ENCODE peak calls at places on chromosomes 11 and 22, in eight cellular contexts. C, H, B, A, Y, K, R and Q are unnamed samples.

GRCh38 chr11:58165504-58166106 is 23.3 kb upstream of the OR9Q2 start:
- DNase-seq in C (no peak), R (no peak), H (no peak), K (no peak), Y (no peak), B (no peak), A (no peak), Q (no peak)

GRCh38 chr11:124415356-124415923 is 9.2 kb downstream of the OR8B4 start:
- DNase-seq in C (peak; percentile 33), A (peak; percentile 45), R (peak; percentile 74), K (no peak), Y (no peak), B (no peak), H (no peak), Q (peak; percentile 6)

GRCh38 chr11:86390499-86390898 is 15.8 kb downstream of the CCDC81 start:
- DNase-seq in B (no peak), C (no peak), A (no peak), R (no peak), Y (no peak), K (no peak), H (no peak), Q (no peak)

GRCh38 chr11:78831571-78831970 is 256.9 kb upstream of the NARS2 start:
- DNase-seq in Y (no peak), K (no peak), B (no peak), H (no peak), A (no peak), R (no peak), C (no peak), Q (no peak)

GRCh38 chr11:59706518-59707285 is 6.9 kb downstream of the OR10V1 start:
- DNase-seq in Y (no peak), B (no peak), R (peak; percentile 41), A (no peak), H (no peak), K (no peak), C (no peak), Q (peak; percentile 97)

GRCh38 chr22:43222987-43223386 is 36.1 kb upstream of the TTLL12 start:
- DNase-seq in H (no peak), C (no peak), B (no peak), A (no peak), Y (no peak), R (no peak), K (no peak), Q (no peak)

GRCh38 chr11:117523680-117524079 is 196.0 kb downstream of the CEP164 start:
- DNase-seq in K (no peak), A (no peak), Y (no peak), H (no peak), R (no peak), B (no peak), C (no peak), Q (no peak)

GRCh38 chr11:44978961-44979331 is 28.3 kb upstream of the TP53I11 start:
- DNase-seq in K (no peak), B (no peak), Y (no peak), A (no peak), R (no peak), H (no peak), C (no peak), Q (no peak)

GRCh38 chr11:16825968-16826367 is 87.5 kb downstream of the C11orf58 start:
- DNase-seq in R (no peak), K (no peak), Y (no peak), B (no peak), C (no peak), H (no peak), A (no peak), Q (no peak)

GRCh38 chr11:17516551-17517150 is 27.6 kb downstream of the USH1C start:
- DNase-seq in C (no peak), H (no peak), A (no peak), Y (no peak), B (no peak), K (no peak), R (no peak), Q (no peak)

GRCh38 chr11:2389344-2390026 is 11.1 kb upstream of the TSSC4 start:
- DNase-seq in A (peak; percentile 59), R (no peak), C (no peak), B (no peak), K (no peak), H (no peak), Y (no peak), Q (no peak)

GRCh38 chr11:131109256-131109655 is 193.0 kb upstream of the SNX19 start:
- DNase-seq in C (no peak), Y (no peak), H (no peak), R (peak; percentile 5), B (no peak), A (peak; percentile 65), K (no peak), Q (no peak)

GRCh38 chr11:38089728-38090127 is 1491.7 kb upstream of the RAG2 start:
- DNase-seq in C (no peak), B (no peak), K (no peak), R (no peak), H (no peak), Y (no peak), A (peak; percentile 69), Q (no peak)

GRCh38 chr22:23065495-23066122 is 4.7 kb upstream of the GNAZ start:
- DNase-seq in H (no peak), Y (no peak), K (no peak), A (no peak), C (no peak), B (no peak), R (no peak), Q (no peak)

GRCh38 chr22:27046126-27046525 is 388.7 kb downstream of the MIAT start:
- DNase-seq in A (no peak), R (no peak), B (no peak), H (no peak), C (no peak), K (no peak), Y (no peak), Q (no peak)

GRCh38 chr11:63901660-63902059 is 15.3 kb downstream of the RCOR2 start:
- DNase-seq in B (no peak), K (no peak), A (peak; percentile 57), Y (no peak), H (no peak), R (peak; percentile 47), C (no peak), Q (no peak)

GRCh38 chr11:113179181-113179701 is 135.1 kb upstream of the TTC12 start:
- DNase-seq in H (no peak), Y (no peak), A (peak; percentile 82), K (no peak), R (no peak), C (peak; percentile 70), B (no peak), Q (no peak)

GRCh38 chr22:46031965-46032851 is 55.2 kb upstream of the WNT7B start:
- DNase-seq in Y (no peak), H (peak; percentile 17), K (peak; percentile 14), B (no peak), C (no peak), R (no peak), A (no peak), Q (no peak)

GRCh38 chr11:12200359-12201015 is 90.1 kb downstream of the MICAL2 start:
- DNase-seq in B (no peak), K (no peak), H (peak; percentile 74), R (peak; percentile 68), C (no peak), Y (no peak), A (no peak), Q (no peak)

GRCh38 chr22:47620391-47620790 is 857.9 kb downstream of the TBC1D22A start:
- DNase-seq in Y (no peak), K (no peak), C (no peak), B (no peak), H (no peak), A (no peak), R (no peak), Q (no peak)

GRCh38 chr11:83671295-83671694 is 385.1 kb upstream of the CCDC90B start:
- DNase-seq in C (no peak), B (no peak), Y (no peak), K (no peak), R (peak; percentile 19), A (no peak), H (no peak), Q (no peak)

GRCh38 chr11:72579816-72580647 is 94.2 kb downstream of the PDE2A start:
- DNase-seq in H (no peak), C (no peak), A (no peak), B (no peak), Y (no peak), K (peak; percentile 6), R (no peak), Q (no peak)

GRCh38 chr11:77882396-77882795 is 61.5 kb downstream of the AAMDC start:
- DNase-seq in H (no peak), K (no peak), Y (no peak), C (no peak), A (no peak), B (no peak), R (no peak), Q (no peak)

GRCh38 chr11:34996958-34997357 is 80.5 kb downstream of the PDHX start:
- DNase-seq in A (no peak), C (no peak), B (no peak), K (no peak), Y (no peak), H (no peak), R (no peak), Q (no peak)

GRCh38 chr11:130369713-130370112 is 55.0 kb upstream of the ZBTB44 start:
- DNase-seq in R (no peak), K (no peak), B (no peak), H (no peak), A (no peak), Y (no peak), C (no peak), Q (peak; percentile 98)

GRCh38 chr22:48449466-48450187 is 1378.0 kb downstream of the BRD1 start:
- DNase-seq in Y (no peak), A (no peak), K (no peak), C (no peak), R (no peak), H (no peak), B (no peak), Q (no peak)